ENCODE peak calls at places on chromosomes 7 and 10, in five cellular contexts. Z, Q, C, H and J are unnamed samples.

GRCh38 chr7:37730489-37730888 is 46.9 kb downstream of the GPR141 start:
- DNase-seq in Z (no peak), Q (no peak), C (no peak), H (no peak), J (no peak)

GRCh38 chr7:33191326-33191725 is 62.0 kb downstream of the BBS9 start:
- DNase-seq in Z (no peak), Q (no peak), C (no peak), H (no peak), J (no peak)

GRCh38 chr10:51937736-51938135 is 238.3 kb upstream of the CSTF2T start:
- DNase-seq in Z (peak; percentile 79), Q (no peak), C (no peak), H (no peak), J (no peak)

GRCh38 chr10:73408061-73408460 is 5.8 kb downstream of the ANXA7 start:
- DNase-seq in Z (no peak), Q (no peak), C (no peak), H (no peak), J (no peak)

GRCh38 chr10:15163261-15163864 is 5.1 kb downstream of the NMT2 start:
- DNase-seq in Z (no peak), Q (no peak), C (no peak), H (no peak), J (no peak)

GRCh38 chr10:133313192-133313591 is 4.5 kb downstream of the ZNF511 start:
- DNase-seq in Z (no peak), Q (no peak), C (no peak), H (no peak), J (no peak)

GRCh38 chr10:93072225-93072712 is 1.4 kb upstream of the CYP26A1 start:
- DNase-seq in Z (no peak), Q (no peak), C (no peak), H (peak; percentile 16), J (peak; percentile 67)

GRCh38 chr10:50623299-50624153 is at the start of gene SGMS1:
- DNase-seq in Z (peak; percentile 93), Q (peak; percentile 94), C (peak; percentile 83), H (peak; percentile 72), J (peak; percentile 88)

GRCh38 chr7:13834328-13834761 is 155.1 kb downstream of the ETV1 start:
- DNase-seq in Z (no peak), Q (no peak), C (no peak), H (no peak), J (no peak)

GRCh38 chr10:99467236-99467999 is 37.0 kb upstream of the GOT1 start:
- DNase-seq in Z (no peak), Q (no peak), C (no peak), H (no peak), J (no peak)

GRCh38 chr10:34816067-34817002 is 1.2 kb upstream of the PARD3 start:
- DNase-seq in Z (peak; percentile 57), Q (peak; percentile 40), C (peak; percentile 25), H (peak; percentile 36), J (no peak)

GRCh38 chr10:30587522-30588031 is 42.0 kb downstream of the LYZL2 start:
- DNase-seq in Z (no peak), Q (peak; percentile 57), C (no peak), H (peak; percentile 42), J (peak; percentile 69)

GRCh38 chr7:111931016-111931517 is 275.1 kb downstream of the DOCK4 start:
- DNase-seq in Z (peak; percentile 60), Q (no peak), C (no peak), H (peak; percentile 29), J (no peak)

GRCh38 chr10:15349133-15349532 is 22.0 kb downstream of the FAM171A1 start:
- DNase-seq in Z (no peak), Q (no peak), C (no peak), H (no peak), J (no peak)

GRCh38 chr10:59175538-59176240 is 754 bp upstream of the PHYHIPL start:
- DNase-seq in Z (no peak), Q (no peak), C (no peak), H (no peak), J (peak; percentile 24)

GRCh38 chr7:130662426-130662825 is 6.1 kb downstream of the COPG2 start:
- DNase-seq in Z (no peak), Q (no peak), C (no peak), H (no peak), J (no peak)

GRCh38 chr7:80231719-80232118 is 97.1 kb downstream of the GNAI1 start:
- DNase-seq in Z (peak; percentile 45), Q (no peak), C (no peak), H (no peak), J (no peak)

GRCh38 chr7:95772771-95773581 is 622 bp downstream of the DYNC1I1 start:
- DNase-seq in Z (peak; percentile 28), Q (peak; percentile 61), C (peak; percentile 35), H (no peak), J (no peak)

GRCh38 chr10:7195118-7195517 is 215.7 kb downstream of the SFMBT2 start:
- DNase-seq in Z (no peak), Q (no peak), C (no peak), H (no peak), J (no peak)

GRCh38 chr10:73983096-73984047 is 14.5 kb upstream of the VCL start:
- DNase-seq in Z (no peak), Q (no peak), C (no peak), H (no peak), J (no peak)

GRCh38 chr7:78125884-78126283 is 327.3 kb downstream of the PHTF2 start:
- DNase-seq in Z (no peak), Q (no peak), C (no peak), H (no peak), J (no peak)

GRCh38 chr10:114103286-114103685 is 59.6 kb downstream of the ADRB1 start:
- DNase-seq in Z (peak; percentile 78), Q (no peak), C (no peak), H (no peak), J (no peak)

GRCh38 chr7:123522061-123522460 is 12.3 kb downstream of the IQUB start:
- DNase-seq in Z (no peak), Q (no peak), C (no peak), H (no peak), J (no peak)

GRCh38 chr10:33333260-33334169 is 952 bp downstream of the NRP1 start:
- DNase-seq in Z (peak; percentile 41), Q (no peak), C (no peak), H (no peak), J (no peak)

GRCh38 chr7:22402250-22402649 is 45.3 kb upstream of the RAPGEF5 start:
- DNase-seq in Z (no peak), Q (no peak), C (no peak), H (no peak), J (no peak)

DNA sequence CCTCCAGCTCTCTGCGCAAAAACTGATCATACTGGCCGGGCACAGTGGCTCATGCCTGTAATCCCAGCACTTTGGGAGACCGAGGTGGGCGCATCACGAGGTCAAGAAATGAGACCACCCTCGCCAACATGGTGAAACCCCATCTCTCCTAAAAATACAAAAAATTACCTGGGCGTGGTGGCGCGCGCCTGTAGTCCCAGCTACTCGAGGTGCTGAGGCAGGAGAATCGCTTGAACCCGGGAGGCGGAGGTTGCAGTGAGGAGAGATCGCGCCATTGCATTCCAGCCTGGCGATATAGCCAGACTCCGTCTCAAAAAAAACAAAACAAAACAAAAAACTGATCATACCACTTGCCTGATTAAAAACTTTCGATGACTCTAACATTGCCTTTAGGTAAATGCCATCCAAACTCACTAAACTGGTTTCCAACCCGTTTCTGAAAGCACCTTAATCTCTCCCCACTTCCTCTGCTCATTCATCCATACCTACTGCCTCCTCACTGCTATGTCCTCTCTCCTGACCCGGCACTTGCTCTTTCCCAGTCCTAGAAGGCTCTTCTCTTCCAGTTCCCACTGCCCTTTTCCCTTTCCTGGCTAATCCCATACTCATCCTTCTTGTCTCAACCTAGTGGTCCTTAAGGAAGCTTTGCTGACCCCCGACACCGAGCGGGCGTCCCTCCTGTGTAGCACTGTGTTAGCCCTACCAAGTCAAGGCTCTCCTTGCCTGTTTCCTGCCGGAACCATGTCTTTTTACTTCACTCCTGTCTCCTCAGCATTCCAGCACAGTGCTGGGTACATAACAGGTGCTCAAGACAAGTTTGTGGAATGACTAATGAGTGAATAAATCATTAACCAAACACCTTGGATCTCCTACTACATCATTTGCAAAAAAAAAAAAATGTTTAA is 686 bp upstream of the MIOS start:
- DNase-seq in Z (no peak), Q (no peak), C (no peak), H (no peak), J (peak; percentile 66)
- H3K27ac ChIP-seq in Z (peak overlapping the region; percentile 87), Q (peak overlapping the region; percentile 97), C (peak overlapping the region; percentile 89), H (peak overlapping the region; percentile 95), J (peak overlapping the region; percentile 95)

DNA sequence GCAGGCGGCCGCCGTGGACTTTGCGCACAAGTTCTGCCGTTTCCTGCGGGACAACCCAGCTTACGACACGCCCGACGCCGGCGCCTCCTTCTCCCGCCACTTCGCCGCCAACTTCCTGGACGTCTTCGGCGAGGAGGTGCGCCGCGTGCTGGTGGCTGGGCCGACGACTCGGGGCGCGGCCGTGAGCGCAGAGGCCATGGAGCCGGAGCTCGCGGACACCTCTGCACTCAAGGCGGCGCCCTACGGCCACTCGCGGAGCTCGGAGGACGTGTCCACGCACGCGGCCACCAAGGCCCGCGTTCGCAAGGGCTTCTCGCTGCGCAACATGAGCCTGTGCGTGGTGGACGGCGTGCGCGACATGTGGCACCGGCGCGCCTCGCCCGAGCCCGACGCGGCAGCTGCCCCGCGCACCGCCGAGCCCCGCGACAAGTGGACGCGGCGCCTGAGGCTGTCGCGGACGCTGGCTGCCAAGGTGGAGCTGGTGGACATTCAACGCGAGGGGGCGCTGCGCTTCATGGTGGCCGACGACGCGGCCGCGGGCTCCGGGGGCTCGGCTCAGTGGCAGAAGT is 14.1 kb downstream of the SH2B2 start:
- DNase-seq in Z (peak; percentile 29), Q (no peak), C (no peak), H (no peak), J (peak; percentile 79)
- TF ChIP-seq CTCF in Z (peak; percentile 33), Q (no peak), C (no peak), H (no peak), J (no peak)

GRCh38 chr7:248732-249435 is 41.1 kb upstream of the FOXL3 start:
- DNase-seq in Z (no peak), Q (no peak), C (no peak), H (no peak), J (peak; percentile 1)
- H3K27ac ChIP-seq in Z (no peak overlapping the region), Q (no peak overlapping the region), C (no peak overlapping the region), H (no peak overlapping the region), J (no peak overlapping the region)

GRCh38 chr7:150417863-150418262 is 32.6 kb upstream of the GIMAP8 start:
- DNase-seq in Z (no peak), Q (no peak), C (no peak), H (peak; percentile 7), J (peak; percentile 7)
- TF ChIP-seq CTCF in Z (no peak), Q (no peak), C (no peak), H (no peak), J (no peak)

GRCh38 chr7:120332433-120332832 is 59.5 kb downstream of the KCND2 start:
- DNase-seq in Z (no peak), Q (no peak), C (no peak), H (no peak), J (no peak)
- H3K27ac ChIP-seq in Z (no peak overlapping the region), Q (no peak overlapping the region), C (no peak overlapping the region), H (no peak overlapping the region), J (no peak overlapping the region)